ENCODE peak calls at places on chromosomes 6 and 20, in five cellular contexts. J, P, F, W and L are unnamed samples.

GRCh38 chr6:8462169-8462568 is 26.8 kb upstream of the SLC35B3 start:
- DNase-seq in J (no peak), P (no peak), F (no peak), W (no peak), L (no peak)

GRCh38 chr20:41169791-41170351 is 32.5 kb downstream of the PLCG1 start:
- DNase-seq in J (no peak), P (peak; percentile 68), F (peak; percentile 31), W (no peak), L (peak; percentile 1)

GRCh38 chr20:63612276-63612931 is 14.5 kb downstream of the GMEB2 start:
- DNase-seq in J (no peak), P (peak; percentile 68), F (no peak), W (no peak), L (no peak)

GRCh38 chr6:170180671-170181337 is 110.1 kb downstream of the DLL1 start:
- DNase-seq in J (no peak), P (no peak), F (no peak), W (peak; percentile 81), L (no peak)

GRCh38 chr6:17886891-17887290 is 100.5 kb downstream of the KIF13A start:
- DNase-seq in J (no peak), P (no peak), F (no peak), W (no peak), L (no peak)

GRCh38 chr6:168136001-168136400 is 57.0 kb upstream of the FRMD1 start:
- DNase-seq in J (no peak), P (peak; percentile 32), F (no peak), W (no peak), L (no peak)

GRCh38 chr6:45724511-45724910 is 291.1 kb downstream of the CLIC5 start:
- DNase-seq in J (peak; percentile 55), P (no peak), F (no peak), W (no peak), L (no peak)

GRCh38 chr6:167005350-167006159 is 6.4 kb downstream of the CEP43 start:
- DNase-seq in J (no peak), P (no peak), F (no peak), W (no peak), L (no peak)

GRCh38 chr6:107511410-107512070 is 21.6 kb downstream of the SOBP start:
- DNase-seq in J (no peak), P (no peak), F (no peak), W (no peak), L (no peak)

GRCh38 chr20:21670981-21671380 is 34.5 kb upstream of the PAX1 start:
- DNase-seq in J (no peak), P (no peak), F (no peak), W (no peak), L (no peak)

GRCh38 chr6:21023210-21023609 is 489.0 kb downstream of the CDKAL1 start:
- DNase-seq in J (no peak), P (no peak), F (no peak), W (no peak), L (no peak)

GRCh38 chr6:2764610-2765165 is 505 bp upstream of the WRNIP1 start:
- DNase-seq in J (no peak), P (peak; percentile 94), F (peak; percentile 68), W (no peak), L (peak; percentile 73)

GRCh38 chr6:159008656-159009288 is 8.8 kb upstream of the RSPH3 start:
- DNase-seq in J (no peak), P (no peak), F (no peak), W (no peak), L (no peak)

GRCh38 chr6:129033173-129033572 is 150.2 kb downstream of the LAMA2 start:
- DNase-seq in J (no peak), P (no peak), F (no peak), W (no peak), L (no peak)

GRCh38 chr6:37137201-37137880 is 32.6 kb upstream of the PIM1 start:
- DNase-seq in J (peak; percentile 98), P (no peak), F (no peak), W (no peak), L (peak; percentile 65)

GRCh38 chr6:162026843-162027242 is 700.7 kb downstream of the PRKN start:
- DNase-seq in J (no peak), P (no peak), F (no peak), W (no peak), L (no peak)

GRCh38 chr6:122144229-122144628 is 255.2 kb upstream of the HSF2 start:
- DNase-seq in J (no peak), P (no peak), F (no peak), W (no peak), L (no peak)
- TF ChIP-seq CTCF in J (no peak), P (no peak), F (no peak), W (no peak), L (no peak)

DNA sequence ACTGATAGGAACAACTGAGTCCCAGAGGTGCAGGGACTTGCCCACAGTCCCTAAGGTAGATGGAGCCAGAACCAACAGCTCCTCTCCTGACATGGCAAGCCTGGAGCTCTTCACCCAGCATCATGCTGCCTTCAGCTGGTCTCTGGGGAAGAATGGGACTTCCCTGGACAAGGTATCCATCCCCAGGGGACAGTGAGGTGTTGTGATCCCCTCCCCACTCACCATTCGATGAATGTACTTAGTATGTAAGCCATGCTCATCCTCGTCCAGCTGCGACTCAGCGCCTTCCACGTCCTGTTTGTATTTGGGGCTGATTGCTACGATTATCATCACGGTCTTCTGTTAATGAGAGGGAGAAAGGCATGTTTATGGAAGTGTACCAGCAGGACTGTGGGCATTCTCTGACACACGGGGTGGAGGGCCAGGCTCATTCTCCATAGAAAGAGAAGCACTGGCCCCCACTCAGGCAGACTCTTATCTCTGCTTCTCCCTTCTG is 39.4 kb downstream of the TRAF3IP2 start:
- DNase-seq in J (no peak), P (no peak), F (no peak), W (no peak), L (no peak)
- TF ChIP-seq CTCF in J (no peak), P (no peak), F (no peak), W (no peak), L (peak; percentile 2)

GRCh38 chr20:605237-605636 is 4.9 kb downstream of the TCF15 start:
- DNase-seq in J (no peak), P (no peak), F (no peak), W (no peak), L (no peak)

GRCh38 chr20:600141-600540 is 10.0 kb downstream of the TCF15 start:
- DNase-seq in J (no peak), P (no peak), F (no peak), W (no peak), L (no peak)

GRCh38 chr20:602357-602970 is 7.6 kb downstream of the TCF15 start:
- DNase-seq in J (no peak), P (no peak), F (no peak), W (no peak), L (no peak)

GRCh38 chr20:600736-601135 is 9.4 kb downstream of the TCF15 start:
- DNase-seq in J (no peak), P (no peak), F (no peak), W (no peak), L (no peak)

DNA sequence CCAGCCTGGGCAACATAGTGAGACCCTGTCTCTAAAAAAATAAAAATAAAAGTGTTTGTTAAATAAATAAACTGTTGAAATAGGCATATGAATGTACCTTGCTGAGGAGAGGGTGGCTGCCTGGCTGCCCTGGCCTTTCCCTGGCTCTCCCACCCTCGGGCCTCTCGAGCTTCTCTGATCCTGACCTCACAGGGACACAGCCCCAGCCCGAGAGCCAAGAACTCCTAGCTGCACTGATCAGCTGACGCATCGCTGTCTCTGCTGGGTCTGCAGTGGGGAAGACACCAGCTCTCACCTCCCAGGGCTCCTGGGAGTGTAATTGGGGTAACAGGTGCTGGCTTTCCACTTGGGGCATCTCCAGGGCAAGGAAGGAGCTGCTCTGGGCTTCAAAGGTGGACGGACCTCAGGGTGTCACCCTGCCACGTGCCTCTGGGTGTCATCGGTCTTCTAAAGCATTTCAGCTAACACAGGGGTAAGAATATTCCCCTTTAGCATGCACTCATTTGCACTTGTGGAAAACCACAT is 6.9 kb downstream of the TCF15 start:
- DNase-seq in J (no peak), P (no peak), F (no peak), W (no peak), L (no peak)
- TF ChIP-seq CTCF in J (no peak), P (no peak), F (no peak), W (no peak), L (no peak)

GRCh38 chr6:82045965-82046756 is 201.4 kb downstream of the IBTK start:
- DNase-seq in J (peak; percentile 84), P (no peak), F (no peak), W (no peak), L (no peak)

DNA sequence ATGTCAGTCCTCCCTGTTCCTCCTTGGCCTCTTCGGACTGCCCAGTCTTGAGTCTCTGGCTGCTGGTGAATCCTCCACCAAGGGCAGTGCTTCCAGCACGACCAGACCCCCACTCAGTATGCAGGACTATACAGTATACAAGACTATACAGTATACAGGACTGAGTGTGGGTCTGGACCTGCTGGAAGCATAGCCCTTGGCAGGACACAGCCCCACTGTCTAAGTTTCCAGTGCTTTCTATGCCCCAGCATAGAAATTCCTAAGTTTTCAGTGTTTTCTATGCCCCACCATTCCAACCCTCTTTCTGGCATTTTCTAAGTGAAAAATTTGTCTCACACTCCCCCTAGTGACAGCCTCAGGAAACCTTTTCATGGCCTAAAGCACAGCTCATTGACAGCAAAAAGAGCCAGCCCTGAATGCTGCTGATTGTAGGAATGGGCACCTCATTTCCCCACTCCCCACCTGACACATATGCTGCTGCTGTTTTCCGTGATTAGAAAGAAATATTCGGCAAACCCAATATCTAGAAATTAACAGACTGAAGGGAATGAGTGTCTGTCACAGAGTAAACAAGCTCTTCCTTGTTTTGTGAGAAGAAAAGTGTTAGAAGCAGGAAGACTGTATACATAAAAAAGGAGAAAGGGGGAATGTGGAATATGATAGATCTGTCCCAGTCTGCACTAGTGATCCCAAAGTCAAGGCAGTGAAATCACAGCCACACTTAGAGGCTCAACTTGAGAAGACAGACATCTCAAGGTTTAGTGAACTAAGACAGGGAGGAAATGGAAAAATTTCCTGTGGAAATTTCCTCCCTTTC is 206.9 kb downstream of the IBTK start:
- DNase-seq in J (no peak), P (no peak), F (no peak), W (no peak), L (no peak)
- TF ChIP-seq CTCF in J (peak; percentile 91), P (peak; percentile 90), F (peak; percentile 68), W (peak; percentile 56), L (peak; percentile 34)

GRCh38 chr6:111985202-111985731 is 68.6 kb upstream of the CCN6 start:
- DNase-seq in J (peak; percentile 82), P (no peak), F (no peak), W (no peak), L (peak; percentile 67)
- TF ChIP-seq CTCF in J (no peak), P (no peak), F (no peak), W (no peak), L (no peak)